ENCODE peak calls at places on chromosomes 6 and 20, in four cellular contexts. X is HT1080, S is AG10803, E is hypothalamus. H is an unnamed sample.

GRCh38 chr6:130307752-130308361 is 58.0 kb upstream of the TMEM200A start:
- DNase-seq in X (peak), S (peak), E (no peak), H (peak)

GRCh38 chr6:150981095-150981494 is 115.6 kb downstream of the MTHFD1L start:
- DNase-seq in X (no peak), S (no peak), E (no peak), H (no peak)

GRCh38 chr6:7073810-7074525 is 33.8 kb upstream of the RREB1 start:
- DNase-seq in X (no peak), S (no peak), E (peak), H (no peak)

GRCh38 chr6:158608221-158608620 is 36.3 kb downstream of the DYNLT1 start:
- DNase-seq in X (no peak), S (no peak), E (no peak), H (no peak)

GRCh38 chr6:109821494-109821893 is 130.4 kb downstream of the FIG4 start:
- DNase-seq in X (no peak), S (no peak), E (no peak), H (no peak)

GRCh38 chr6:154399097-154399496 is 42.5 kb upstream of the IPCEF1 start:
- DNase-seq in X (peak), S (peak), E (no peak), H (peak)

GRCh38 chr20:41889871-41890224 is 271.7 kb upstream of the CHD6 start:
- DNase-seq in X (peak), S (no peak), E (no peak), H (no peak)

GRCh38 chr6:152563182-152563581 is 74.0 kb downstream of the SYNE1 start:
- DNase-seq in X (no peak), S (no peak), E (no peak), H (no peak)

GRCh38 chr20:10800288-10800687 is 126.5 kb upstream of the JAG1 start:
- DNase-seq in X (no peak), S (no peak), E (no peak), H (no peak)

GRCh38 chr6:41637179-41638001 is 878 bp upstream of the MDFI start:
- DNase-seq in X (no peak), S (no peak), E (no peak), H (no peak)

GRCh38 chr6:93820465-93821082 is 401.2 kb upstream of the EPHA7 start:
- DNase-seq in X (no peak), S (no peak), E (no peak), H (no peak)

GRCh38 chr6:50520325-50520724 is 193.0 kb upstream of the TFAP2D start:
- DNase-seq in X (no peak), S (no peak), E (no peak), H (no peak)

GRCh38 chr20:47859255-47859654 is 74.0 kb upstream of the SULF2 start:
- DNase-seq in X (no peak), S (peak), E (no peak), H (peak)

GRCh38 chr6:11197846-11198245 is 34.6 kb downstream of the NEDD9 start:
- DNase-seq in X (no peak), S (no peak), E (no peak), H (no peak)

GRCh38 chr6:143236151-143236788 is 175.6 kb downstream of the AIG1 start:
- DNase-seq in X (peak), S (peak), E (no peak), H (no peak)

GRCh38 chr20:4190792-4191519 is 175.6 kb upstream of the RNF24 start:
- DNase-seq in X (no peak), S (no peak), E (no peak), H (no peak)

GRCh38 chr6:27168586-27169443 is 78.7 kb upstream of the PRSS16 start:
- DNase-seq in X (peak), S (peak), E (no peak), H (peak)

GRCh38 chr6:109523478-109523877 is 40.5 kb upstream of the ZBTB24 start:
- DNase-seq in X (peak), S (peak), E (no peak), H (peak)

GRCh38 chr6:143064996-143065683 is 4.5 kb downstream of the AIG1 start:
- DNase-seq in X (peak), S (peak), E (no peak), H (no peak)

GRCh38 chr6:43924222-43924702 is 154.3 kb downstream of the VEGFA start:
- DNase-seq in X (peak), S (peak), E (peak), H (no peak)

GRCh38 chr6:37673436-37673835 is 24.2 kb downstream of the MDGA1 start:
- DNase-seq in X (no peak), S (no peak), E (no peak), H (no peak)

GRCh38 chr6:72042088-72042487 is 155.7 kb downstream of the RIMS1 start:
- DNase-seq in X (no peak), S (peak), E (no peak), H (no peak)

GRCh38 chr6:30160391-30160790 is 620 bp downstream of the TRIM10 start:
- DNase-seq in X (no peak), S (no peak), E (no peak), H (no peak)

GRCh38 chr6:71721642-71722041 is 164.7 kb upstream of the RIMS1 start:
- DNase-seq in X (peak), S (peak), E (no peak), H (peak)

GRCh38 chr6:109382576-109383437 is 540 bp upstream of the CD164 start:
- DNase-seq in X (peak), S (peak), E (peak), H (peak)

GRCh38 chr6:116099036-116099435 is 1.6 kb upstream of the NT5DC1 start:
- DNase-seq in X (no peak), S (no peak), E (no peak), H (no peak)

GRCh38 chr20:1446536-1446935 is 20.1 kb downstream of the NSFL1C start:
- DNase-seq in X (no peak), S (no peak), E (no peak), H (no peak)

GRCh38 chr6:147382945-147383554 is 125.4 kb upstream of the SAMD5 start:
- DNase-seq in X (peak), S (peak), E (no peak), H (peak)

GRCh38 chr20:58877374-58878360 is 25.2 kb downstream of the GNAS start:
- DNase-seq in X (no peak), S (no peak), E (no peak), H (no peak)

GRCh38 chr6:27541212-27541931 is 68.5 kb upstream of the ZNF184 start:
- DNase-seq in X (peak), S (no peak), E (no peak), H (peak)

GRCh38 chr6:1187293-1188131 is 124.4 kb upstream of the FOXQ1 start:
- DNase-seq in X (no peak), S (no peak), E (no peak), H (no peak)

GRCh38 chr6:46191961-46192360 is 21.2 kb upstream of the ENPP5 start:
- DNase-seq in X (peak), S (peak), E (no peak), H (peak)

GRCh38 chr6:160085713-160086505 is 35.7 kb upstream of the SLC22A1 start:
- DNase-seq in X (no peak), S (no peak), E (no peak), H (no peak)

GRCh38 chr6:125821825-125822281 is 31.1 kb downstream of the NCOA7 start:
- DNase-seq in X (no peak), S (no peak), E (no peak), H (no peak)

GRCh38 chr6:51934098-51934497 is 153.3 kb downstream of the PKHD1 start:
- DNase-seq in X (peak), S (no peak), E (no peak), H (no peak)

GRCh38 chr6:110652520-110652919 is 162.7 kb downstream of the CDK19 start:
- DNase-seq in X (no peak), S (no peak), E (no peak), H (no peak)

GRCh38 chr6:20919677-20920385 is 385.6 kb downstream of the CDKAL1 start:
- DNase-seq in X (no peak), S (peak), E (no peak), H (peak)